ENCODE peak calls at places on chromosomes 12 and 14, in six cellular contexts. K is keratinocyte, C is fibroblast of lung, H is GM12878, N is GM23338, U is mammary epithelial cell. R is an unnamed sample.

GRCh38 chr12:54421175-54421872 is 2.3 kb upstream of the ITGA5 start:
- DNase-seq in K (no peak), C (peak), H (no peak), N (no peak), U (no peak), R (no peak)

GRCh38 chr14:104450811-104451401 is 128.7 kb upstream of the C14orf180 start:
- DNase-seq in K (no peak), C (no peak), H (no peak), N (no peak), U (no peak), R (no peak)

GRCh38 chr14:23025181-23025788 is 9.4 kb downstream of the PSMB5 start:
- DNase-seq in K (no peak), C (peak), H (no peak), N (no peak), U (no peak), R (no peak)

GRCh38 chr12:29795715-29796114 is 12.0 kb upstream of the TMTC1 start:
- DNase-seq in K (no peak), C (no peak), H (no peak), N (no peak), U (no peak), R (no peak)

GRCh38 chr14:70718383-70719123 is 76.8 kb downstream of the TTC9 start:
- DNase-seq in K (peak), C (no peak), H (no peak), N (no peak), U (peak), R (no peak)

GRCh38 chr12:53159195-53159834 is 21.2 kb upstream of the ZNF740 start:
- DNase-seq in K (peak), C (peak), H (peak), N (peak), U (peak), R (peak)

GRCh38 chr12:118061011-118061875 is at the start of gene WSB2:
- DNase-seq in K (no peak), C (peak), H (no peak), N (peak), U (peak), R (peak)

GRCh38 chr12:3106564-3106963 is 29.4 kb downstream of the TSPAN9 start:
- DNase-seq in K (no peak), C (no peak), H (no peak), N (no peak), U (no peak), R (no peak)

GRCh38 chr12:58566599-58566998 is 353.7 kb downstream of the LRIG3 start:
- DNase-seq in K (no peak), C (peak), H (no peak), N (no peak), U (no peak), R (no peak)

GRCh38 chr12:27733052-27733656 is 22.5 kb downstream of the MRPS35 start:
- DNase-seq in K (no peak), C (peak), H (no peak), N (peak), U (peak), R (peak)

GRCh38 chr14:81537193-81537592 is 3.5 kb upstream of the SEL1L start:
- DNase-seq in K (no peak), C (no peak), H (no peak), N (no peak), U (no peak), R (no peak)

GRCh38 chr12:123436017-123436964 is at the start of gene RILPL2:
- DNase-seq in K (peak), C (peak), H (peak), N (peak), U (peak), R (peak)

GRCh38 chr12:109797905-109798669 is 35.1 kb downstream of the TRPV4 start:
- DNase-seq in K (no peak), C (no peak), H (no peak), N (peak), U (no peak), R (peak)

GRCh38 chr14:103846569-103847438 is 571 bp downstream of the PPP1R13B start:
- DNase-seq in K (no peak), C (no peak), H (no peak), N (peak), U (peak), R (peak)

GRCh38 chr12:113196996-113197395 is 11.5 kb downstream of the RITA1 start:
- DNase-seq in K (no peak), C (peak), H (no peak), N (peak), U (peak), R (peak)

GRCh38 chr14:31263485-31264133 is 56.0 kb upstream of the HECTD1 start:
- DNase-seq in K (peak), C (peak), H (no peak), N (no peak), U (peak), R (no peak)

GRCh38 chr14:24066490-24067132 is 4.8 kb upstream of the CPNE6 start:
- DNase-seq in K (no peak), C (no peak), H (no peak), N (no peak), U (no peak), R (no peak)
- TF ChIP-seq EZH2 in K (no peak), C (no peak), H (no peak), N (no peak), U (no peak), R (no peak)

GRCh38 chr14:98130691-98131090 is 1141.3 kb downstream of the BCL11B start:
- DNase-seq in K (no peak), C (no peak), H (no peak), N (no peak), U (peak), R (no peak)
- TF ChIP-seq EZH2 in K (no peak), C (no peak), H (no peak), N (no peak), U (no peak), R (no peak)

DNA sequence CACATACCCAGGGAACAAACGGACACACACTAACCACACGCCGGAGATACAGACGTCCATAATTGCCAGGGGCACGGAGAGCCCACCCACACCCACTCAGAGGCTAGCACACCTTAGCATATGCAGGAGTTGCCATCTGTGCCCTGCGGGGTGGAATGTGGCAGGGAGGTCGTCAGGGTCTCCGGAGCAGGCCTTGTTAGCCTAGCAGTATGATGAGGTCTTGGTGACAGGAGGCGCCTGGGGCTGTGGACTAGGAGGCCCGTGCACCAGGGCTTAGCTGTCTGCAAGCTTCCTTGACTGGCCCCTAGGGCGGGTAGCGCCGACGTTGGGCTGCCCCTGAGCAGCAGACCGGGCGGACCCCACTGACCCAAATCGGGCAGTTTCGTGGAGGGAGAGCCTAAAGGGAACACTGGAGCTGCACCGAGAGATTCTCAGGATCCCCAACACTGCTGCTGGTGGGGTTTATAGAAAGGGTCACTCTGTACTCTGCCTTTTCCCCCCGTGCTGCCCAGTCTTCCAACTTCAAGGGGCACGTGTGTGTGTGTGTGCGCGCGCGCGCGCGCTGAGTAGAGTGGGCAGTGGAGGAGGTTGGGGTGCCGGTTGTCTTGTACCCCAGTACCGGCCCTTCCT is 9.9 kb downstream of the STAC3 start:
- DNase-seq in K (no peak), C (peak), H (no peak), N (peak), U (no peak), R (peak)
- TF ChIP-seq EZH2 in K (no peak), C (peak), H (no peak), N (peak), U (no peak), R (peak)

DNA sequence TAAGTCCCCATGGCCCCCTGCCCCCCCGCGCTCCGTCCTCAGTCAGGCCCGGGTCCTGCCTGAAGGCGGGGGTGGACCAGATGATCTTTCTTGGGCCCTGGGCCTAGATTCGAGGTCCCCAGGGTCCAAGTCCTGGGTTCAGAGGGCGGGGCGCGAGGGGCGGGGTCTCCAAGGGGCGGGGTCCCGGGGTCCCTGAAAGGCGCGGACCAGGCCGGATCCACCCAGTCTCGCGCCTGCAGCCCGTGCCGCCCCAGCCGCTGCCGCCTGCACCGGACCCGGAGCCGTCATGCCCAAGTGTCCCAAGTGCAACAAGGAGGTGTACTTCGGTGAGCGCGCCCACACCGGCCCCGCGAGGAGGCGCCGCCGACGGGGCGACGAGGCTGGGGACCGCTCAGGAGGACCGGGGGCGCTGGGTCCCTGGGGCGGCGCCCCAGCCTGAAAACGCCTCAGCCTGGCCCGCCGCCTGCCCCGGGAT is 325 bp downstream of the CRIP1 start:
- DNase-seq in K (no peak), C (no peak), H (no peak), N (peak), U (no peak), R (peak)
- TF ChIP-seq EZH2 in K (peak), C (peak), H (no peak), N (no peak), U (no peak), R (peak)

DNA sequence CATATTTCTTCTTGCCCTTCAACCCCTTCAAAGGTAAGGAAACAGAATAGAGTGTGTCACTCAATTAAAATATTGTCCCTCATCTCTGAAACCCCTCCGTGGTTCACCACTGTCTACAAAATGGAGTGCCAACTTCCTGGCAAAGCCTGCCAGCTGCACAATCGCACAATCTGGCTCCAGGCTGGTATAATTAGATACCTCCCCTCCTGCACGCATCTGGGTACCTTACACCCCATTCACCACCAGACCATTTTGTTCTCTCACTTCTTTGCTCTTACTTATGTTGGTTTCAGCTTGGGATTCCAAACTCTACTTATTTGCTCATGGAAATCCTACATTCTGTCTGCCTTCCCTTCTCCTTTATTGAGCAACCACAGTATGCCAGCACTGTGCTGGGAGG is 314.9 kb downstream of the NUAK1 start:
- DNase-seq in K (no peak), C (no peak), H (no peak), N (no peak), U (no peak), R (no peak)
- TF ChIP-seq EZH2 in K (no peak), C (no peak), H (no peak), N (no peak), U (no peak), R (no peak)